ENCODE peak calls at places on chromosomes 11 and 22, in eight cellular contexts. T is foreskin keratinocyte, Y is testis, R is AG09309, H is epithelial cell of esophagus, M is HFFc6, L is stomach, N is endodermal cell. O is an unnamed sample.
A peak's percentile ranks its signal among the peaks of the same experiment; 100 is the strongest.

GRCh38 chr11:34649597-34649996 is 28.7 kb downstream of the EHF start:
- DNase-seq in R (no peak), T (no peak), M (no peak), Y (no peak), L (no peak), H (no peak), N (no peak), O (no peak)

GRCh38 chr11:65591939-65592814 is 3.4 kb downstream of the KCNK7 start:
- DNase-seq in N (peak; percentile 94), L (peak; percentile 52), Y (no peak), H (peak; percentile 66), R (no peak), M (no peak), T (no peak), O (peak; percentile 69)

GRCh38 chr11:96284401-96284800 is 58.6 kb downstream of the MAML2 start:
- DNase-seq in N (no peak), R (no peak), T (no peak), M (no peak), L (no peak), Y (no peak), H (no peak), O (no peak)

GRCh38 chr11:17256512-17256911 is 20.0 kb upstream of the NUCB2 start:
- DNase-seq in H (peak; percentile 95), M (peak; percentile 94), R (peak; percentile 97), Y (no peak), T (peak; percentile 85), L (no peak), N (no peak), O (peak; percentile 96)

GRCh38 chr11:8719260-8720190 is 36.9 kb downstream of the RPL27A start:
- DNase-seq in M (peak; percentile 96), H (peak; percentile 91), Y (no peak), N (no peak), T (peak; percentile 76), R (peak; percentile 91), L (no peak), O (peak; percentile 97)

GRCh38 chr22:49039625-49040024 is 788.0 kb downstream of the BRD1 start:
- DNase-seq in M (no peak), T (no peak), Y (no peak), L (no peak), R (no peak), N (no peak), H (no peak), O (no peak)

GRCh38 chr11:73291781-73292180 is 16.3 kb upstream of the ARHGEF17 start:
- DNase-seq in R (no peak), H (no peak), L (no peak), N (no peak), M (no peak), T (no peak), Y (no peak), O (no peak)

GRCh38 chr11:73950869-73951710 is at the start of gene DNAJB13:
- DNase-seq in N (peak; percentile 91), Y (peak; percentile 71), R (no peak), L (peak; percentile 37), T (no peak), M (peak; percentile 55), H (peak; percentile 65), O (peak; percentile 44)

DNA sequence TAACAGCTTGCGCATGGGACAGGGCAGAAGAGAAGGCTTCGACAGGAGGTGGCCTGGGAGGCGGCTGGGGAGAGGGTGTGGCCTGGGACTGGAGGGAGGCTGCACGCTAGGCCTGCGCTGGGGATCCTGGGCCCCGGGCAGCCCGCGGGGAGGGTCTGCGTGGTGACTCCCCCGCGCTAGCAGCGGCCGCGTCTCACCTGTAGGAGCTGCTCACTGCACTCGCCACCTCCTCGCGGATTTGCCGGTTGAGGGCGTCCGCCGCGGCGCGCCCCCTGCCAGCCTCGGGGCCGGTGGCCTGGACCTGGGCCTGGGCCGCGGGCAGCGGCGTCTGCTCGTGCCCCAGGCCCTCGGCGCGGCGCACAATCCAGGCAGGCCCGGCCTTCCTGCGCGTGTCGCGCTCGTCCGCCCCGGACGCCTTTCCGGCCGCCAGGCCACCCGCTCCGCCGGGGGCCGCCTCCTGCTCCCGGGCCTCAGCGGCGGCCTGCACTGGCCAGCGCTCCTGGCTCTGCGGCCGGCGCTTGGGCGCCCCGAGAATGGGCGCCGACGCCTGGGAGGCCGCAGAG is 1.5 kb downstream of the MAP6 start:
- DNase-seq in N (peak; percentile 85), L (peak; percentile 36), M (no peak), T (no peak), R (no peak), Y (peak; percentile 52), H (peak; percentile 10), O (no peak)
- TF ChIP-seq CTCF in N (peak; percentile 38), L (no peak), M (no peak), T (no peak), R (no peak), Y (no peak), H (no peak), O (no peak)

GRCh38 chr22:25763239-25763777 is 21.3 kb downstream of the MYO18B start:
- DNase-seq in T (no peak), L (no peak), M (no peak), Y (no peak), N (no peak), R (no peak), H (peak; percentile 24), O (peak; percentile 30)

GRCh38 chr22:25766418-25766817 is 24.4 kb downstream of the MYO18B start:
- DNase-seq in N (no peak), H (no peak), L (no peak), R (no peak), M (no peak), Y (no peak), T (no peak), O (no peak)

GRCh38 chr22:25765801-25766200 is 23.8 kb downstream of the MYO18B start:
- DNase-seq in H (no peak), Y (no peak), L (no peak), T (no peak), R (no peak), M (no peak), N (no peak), O (no peak)

GRCh38 chr22:25765016-25765367 is 23.0 kb downstream of the MYO18B start:
- DNase-seq in N (no peak), R (no peak), T (no peak), H (no peak), Y (no peak), M (no peak), L (no peak), O (no peak)

DNA sequence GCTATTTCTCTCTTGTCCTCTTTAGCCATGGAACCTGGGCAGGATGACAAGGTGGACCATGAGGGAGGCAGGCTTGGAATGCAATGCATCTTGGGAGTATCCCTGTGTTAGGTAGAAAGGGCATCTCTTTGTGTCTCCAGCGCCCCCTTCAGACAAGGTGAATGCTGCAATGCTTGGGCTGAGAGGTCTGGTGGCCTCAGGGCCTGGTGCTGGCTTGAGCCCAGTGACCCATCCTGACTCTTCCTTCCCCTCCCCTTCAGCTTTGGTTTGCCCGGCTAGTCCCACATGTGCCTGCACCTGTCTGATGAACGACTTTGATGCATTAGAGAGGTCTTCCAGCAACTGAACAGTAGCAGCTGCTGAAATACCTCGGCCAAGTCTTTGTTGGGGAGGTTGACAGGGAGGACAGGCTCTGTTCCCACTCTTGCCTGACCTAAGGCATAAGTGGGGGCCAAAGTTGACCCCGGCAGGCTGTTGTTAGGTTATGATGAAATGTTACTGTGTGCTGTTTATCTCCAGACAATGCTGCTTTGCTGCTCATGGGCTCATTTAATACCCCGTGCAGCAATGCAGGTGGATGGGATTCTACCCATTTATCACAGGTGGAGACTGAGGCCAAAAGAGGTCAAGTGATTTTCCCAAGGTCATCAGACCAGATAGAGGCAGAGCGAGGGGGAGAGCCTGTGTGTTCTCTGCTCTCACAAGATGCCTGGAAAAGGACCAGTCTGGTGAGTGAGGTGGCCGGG is 22.5 kb downstream of the MYO18B start:
- DNase-seq in H (no peak), N (peak; percentile 86), M (no peak), T (no peak), Y (no peak), L (no peak), R (no peak), O (no peak)
- TF ChIP-seq CTCF in H (no peak), N (peak; percentile 71), M (peak; percentile 11), T (no peak), Y (no peak), L (no peak), R (peak; percentile 10), O (peak; percentile 9)

DNA sequence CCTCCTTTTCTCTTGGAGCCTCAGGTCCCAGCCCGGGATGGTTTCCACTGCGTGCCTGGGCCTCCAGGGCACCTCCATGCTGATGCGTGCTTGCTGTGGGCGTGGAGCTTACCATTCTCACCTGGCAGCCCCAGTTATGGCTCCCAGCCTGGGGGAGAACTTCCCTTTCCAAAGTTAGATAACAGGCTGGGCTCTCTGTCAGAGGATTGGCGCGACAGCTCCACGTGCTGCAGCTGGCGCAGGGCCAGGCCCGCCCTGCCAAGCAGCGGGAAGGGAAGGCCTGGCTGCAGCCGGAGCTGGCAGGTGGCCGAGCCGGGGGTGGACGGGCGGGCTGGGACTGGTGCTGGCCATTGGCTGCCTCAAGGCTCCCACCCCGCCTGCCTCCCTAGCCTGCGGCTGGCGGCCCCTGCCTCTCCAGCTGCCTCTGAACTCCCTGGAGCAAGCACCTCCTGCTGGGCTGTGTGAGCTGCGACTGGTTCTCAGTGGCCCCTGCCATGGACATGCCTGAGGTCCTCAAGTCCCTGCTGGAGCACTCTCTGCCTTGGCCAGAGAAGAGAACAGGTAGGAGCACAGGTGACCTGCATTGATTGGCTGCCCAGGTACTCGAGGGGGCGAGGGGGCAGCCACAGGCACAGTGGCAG is 14.6 kb upstream of the TEF start:
- DNase-seq in L (peak; percentile 98), N (peak; percentile 83), R (peak; percentile 69), T (peak; percentile 78), M (peak; percentile 82), Y (peak; percentile 96), H (peak; percentile 95), O (peak; percentile 95)
- TF ChIP-seq CTCF in L (no peak), N (no peak), R (peak; percentile 42), T (peak; percentile 43), M (peak; percentile 36), Y (no peak), H (peak; percentile 37), O (peak; percentile 33)

GRCh38 chr22:17746916-17747315 is 27.4 kb downstream of the BID start:
- DNase-seq in H (no peak), M (no peak), Y (no peak), L (no peak), N (no peak), R (no peak), T (no peak), O (no peak)

GRCh38 chr22:17749605-17750395 is 24.5 kb downstream of the BID start:
- DNase-seq in T (no peak), N (no peak), L (no peak), Y (no peak), H (no peak), M (no peak), R (no peak), O (no peak)

GRCh38 chr22:17744430-17744829 is 29.8 kb downstream of the BID start:
- DNase-seq in N (no peak), M (no peak), H (no peak), T (no peak), R (no peak), Y (no peak), L (peak; percentile 47), O (no peak)

GRCh38 chr22:17751596-17751995 is 22.7 kb downstream of the BID start:
- DNase-seq in M (no peak), R (no peak), L (no peak), T (no peak), N (no peak), Y (no peak), H (no peak), O (no peak)

DNA sequence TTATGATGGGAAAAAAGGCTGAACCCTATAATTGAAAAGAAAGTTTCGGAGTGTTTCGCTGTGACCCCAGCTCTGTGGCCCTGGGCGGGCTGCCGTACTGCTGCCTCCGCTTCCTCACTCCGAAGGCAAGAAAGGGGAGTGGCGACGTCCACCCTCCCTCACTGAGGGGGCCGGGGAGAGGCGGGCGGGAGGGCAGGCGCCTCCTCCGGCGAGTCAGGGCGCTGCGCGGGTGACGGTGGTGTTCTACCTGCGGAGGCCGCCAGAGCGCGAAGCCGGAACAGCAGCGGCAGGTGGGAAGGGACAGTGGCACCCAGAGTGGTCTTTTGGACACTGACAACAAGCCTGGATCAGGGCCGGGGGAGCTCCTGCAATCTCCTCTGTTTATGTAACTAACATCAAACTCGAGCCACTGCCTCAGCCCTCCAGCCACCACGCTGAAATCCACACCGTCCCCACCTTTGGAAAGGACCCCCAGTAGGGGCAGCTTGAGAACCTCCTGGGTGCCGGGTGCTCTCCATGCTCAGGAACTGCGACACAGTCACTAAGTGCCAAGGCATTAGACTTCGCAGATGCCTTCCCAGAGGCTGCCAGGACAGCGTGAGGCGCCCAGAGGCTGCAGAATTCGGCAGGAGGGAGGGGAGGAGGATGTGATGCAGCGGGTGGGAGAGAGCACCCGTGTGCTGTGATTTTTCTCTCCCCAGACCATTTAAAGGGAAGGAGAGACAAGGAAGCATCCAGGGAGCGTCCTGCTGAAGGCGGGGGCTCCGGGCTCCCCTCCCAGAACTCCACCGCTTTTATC is 25.5 kb downstream of the BID start:
- DNase-seq in M (no peak), L (no peak), N (peak; percentile 92), R (no peak), H (no peak), Y (peak; percentile 27), T (no peak), O (no peak)
- TF ChIP-seq CTCF in M (no peak), L (peak; percentile 20), N (peak; percentile 82), R (no peak), H (no peak), Y (no peak), T (no peak), O (no peak)